ENCODE peak calls at places on chromosome 9, in eight cellular contexts. One of them, this sample, is unnamed.

GRCh38 chr9:14455243-14455642 is 141.3 kb upstream of the NFIB start:
- DNase-seq in stomach: no peak
- DNase-seq in RKO: no peak
- DNase-seq in lower lobe of right lung: no peak
- DNase-seq in CD8-positive, alpha-beta memory T cell: no peak
- DNase-seq in aorta: no peak
- DNase-seq in ovary: no peak
- DNase-seq in Kasumi-1: no peak
- DNase-seq in this sample: no peak

GRCh38 chr9:101093620-101094019 is 65.1 kb downstream of the PLPPR1 start:
- DNase-seq in stomach: no peak
- DNase-seq in RKO: peak
- DNase-seq in lower lobe of right lung: no peak
- DNase-seq in CD8-positive, alpha-beta memory T cell: no peak
- DNase-seq in aorta: no peak
- DNase-seq in ovary: no peak
- DNase-seq in Kasumi-1: no peak
- DNase-seq in this sample: no peak

GRCh38 chr9:130857864-130858730 is 23.0 kb downstream of the ABL1 start:
- DNase-seq in stomach: no peak
- DNase-seq in RKO: peak
- DNase-seq in lower lobe of right lung: no peak
- DNase-seq in CD8-positive, alpha-beta memory T cell: no peak
- DNase-seq in aorta: peak
- DNase-seq in ovary: peak
- DNase-seq in Kasumi-1: no peak
- DNase-seq in this sample: no peak

GRCh38 chr9:79477955-79478751 is 93.6 kb upstream of the TLE4 start:
- DNase-seq in stomach: no peak
- DNase-seq in RKO: peak
- DNase-seq in lower lobe of right lung: no peak
- DNase-seq in CD8-positive, alpha-beta memory T cell: no peak
- DNase-seq in aorta: no peak
- DNase-seq in ovary: no peak
- DNase-seq in Kasumi-1: peak
- DNase-seq in this sample: no peak

GRCh38 chr9:124347206-124347967 is 67.9 kb downstream of the PSMB7 start:
- DNase-seq in stomach: no peak
- DNase-seq in RKO: no peak
- DNase-seq in lower lobe of right lung: peak
- DNase-seq in CD8-positive, alpha-beta memory T cell: no peak
- DNase-seq in aorta: peak
- DNase-seq in ovary: no peak
- DNase-seq in Kasumi-1: no peak
- DNase-seq in this sample: no peak

GRCh38 chr9:60545346-60546315 is 368.6 kb upstream of the SPATA31A5 start:
- DNase-seq in stomach: no peak
- DNase-seq in RKO: no peak
- DNase-seq in lower lobe of right lung: no peak
- DNase-seq in CD8-positive, alpha-beta memory T cell: no peak
- DNase-seq in aorta: peak
- DNase-seq in ovary: no peak
- DNase-seq in Kasumi-1: no peak
- DNase-seq in this sample: peak

GRCh38 chr9:137682431-137682991 is 63.7 kb downstream of the EHMT1 start:
- DNase-seq in stomach: no peak
- DNase-seq in RKO: no peak
- DNase-seq in lower lobe of right lung: no peak
- DNase-seq in CD8-positive, alpha-beta memory T cell: no peak
- DNase-seq in aorta: no peak
- DNase-seq in ovary: no peak
- DNase-seq in Kasumi-1: no peak
- DNase-seq in this sample: peak

GRCh38 chr9:78453450-78453849 is 156.5 kb downstream of the PSAT1 start:
- DNase-seq in stomach: no peak
- DNase-seq in RKO: no peak
- DNase-seq in lower lobe of right lung: no peak
- DNase-seq in CD8-positive, alpha-beta memory T cell: no peak
- DNase-seq in aorta: no peak
- DNase-seq in ovary: no peak
- DNase-seq in Kasumi-1: no peak
- DNase-seq in this sample: no peak

This sample was measured in chondrocyte.